ENCODE peak calls at places on chromosomes 2 and 18, in seven cellular contexts. F, J, Y, M, B, G and I are unnamed samples.

GRCh38 chr2:30711646-30712085 is 95.6 kb downstream of the CAPN13 start:
- DNase-seq in M (peak; percentile 95), G (peak; percentile 85), Y (peak; percentile 90), F (peak; percentile 72), B (peak; percentile 85), J (peak; percentile 85), I (peak; percentile 87)

GRCh38 chr2:15050483-15050882 is 418.0 kb downstream of the LRATD1 start:
- DNase-seq in Y (peak; percentile 81), M (no peak), F (no peak), J (no peak), B (no peak), G (no peak), I (no peak)

GRCh38 chr2:214265991-214266489 is 144.8 kb upstream of the VWC2L start:
- DNase-seq in J (no peak), M (no peak), B (no peak), F (no peak), G (no peak), Y (peak; percentile 19), I (no peak)

GRCh38 chr2:198214108-198214736 is 409.8 kb downstream of the PLCL1 start:
- DNase-seq in J (no peak), G (no peak), Y (no peak), M (no peak), B (no peak), F (no peak), I (no peak)

GRCh38 chr2:182716665-182716990 is 571 bp downstream of the DNAJC10 start:
- DNase-seq in F (no peak), J (peak; percentile 20), Y (no peak), M (peak; percentile 19), B (no peak), G (no peak), I (peak; percentile 19)

GRCh38 chr2:27051902-27052645 is 606 bp downstream of the AGBL5 start:
- DNase-seq in Y (no peak), J (no peak), F (peak; percentile 59), G (no peak), B (peak; percentile 87), M (no peak), I (peak; percentile 19)

GRCh38 chr2:198315791-198316190 is 511.4 kb downstream of the PLCL1 start:
- DNase-seq in Y (no peak), B (no peak), J (no peak), G (no peak), F (no peak), M (no peak), I (no peak)

GRCh38 chr2:241858206-241859016 is at the start of gene PDCD1:
- DNase-seq in F (peak; percentile 25), B (peak; percentile 68), J (peak; percentile 19), G (no peak), M (no peak), Y (no peak), I (peak; percentile 70)

GRCh38 chr2:5494212-5494611 is 198.0 kb upstream of the SOX11 start:
- DNase-seq in F (no peak), M (no peak), Y (no peak), G (no peak), B (no peak), J (no peak), I (no peak)

GRCh38 chr18:4017479-4017878 is 437.6 kb downstream of the DLGAP1 start:
- DNase-seq in B (no peak), G (peak; percentile 38), M (no peak), F (no peak), Y (peak; percentile 2), J (no peak), I (no peak)

GRCh38 chr18:42730272-42730671 is 385.2 kb downstream of the RIT2 start:
- DNase-seq in F (no peak), Y (no peak), B (no peak), G (no peak), J (no peak), M (no peak), I (no peak)

GRCh38 chr2:189522435-189523151 is 58.0 kb downstream of the SLC40A1 start:
- DNase-seq in J (no peak), G (no peak), M (peak; percentile 54), B (no peak), F (no peak), Y (no peak), I (no peak)

GRCh38 chr2:7004641-7005040 is 87.4 kb downstream of the RNF144A start:
- DNase-seq in G (no peak), M (no peak), B (no peak), J (no peak), Y (no peak), F (no peak), I (no peak)

GRCh38 chr2:52402128-52402527 is 1365.5 kb upstream of the CHAC2 start:
- DNase-seq in F (no peak), M (peak; percentile 71), Y (no peak), J (no peak), B (no peak), G (no peak), I (peak; percentile 28)

GRCh38 chr2:219433666-219434467 is 776 bp upstream of the SPEG start:
- DNase-seq in M (no peak), Y (peak; percentile 71), G (peak; percentile 69), F (no peak), B (no peak), J (no peak), I (no peak)
- TF ChIP-seq CTCF in M (no peak), Y (peak; percentile 60), G (peak; percentile 72), F (peak; percentile 51), B (no peak), J (peak; percentile 35), I (no peak)

GRCh38 chr2:8684421-8684884 is 2.6 kb downstream of the ID2 start:
- DNase-seq in M (peak; percentile 30), Y (peak; percentile 47), G (peak; percentile 38), F (no peak), B (no peak), J (no peak), I (peak; percentile 78)
- H3K27ac ChIP-seq in M (peak overlapping the region; percentile 81), Y (peak overlapping the region; percentile 69), G (peak overlapping the region; percentile 82), F (peak overlapping the region; percentile 89), B (peak overlapping the region; percentile 74), J (peak overlapping the region; percentile 67), I (peak overlapping the region; percentile 88)

GRCh38 chr18:31170335-31170734 is 7.7 kb upstream of the DSC1 start:
- DNase-seq in M (no peak), G (no peak), B (no peak), F (no peak), J (no peak), Y (no peak), I (no peak)
- TF ChIP-seq CTCF in M (no peak), G (no peak), B (no peak), F (no peak), J (no peak), Y (no peak), I (no peak)

DNA sequence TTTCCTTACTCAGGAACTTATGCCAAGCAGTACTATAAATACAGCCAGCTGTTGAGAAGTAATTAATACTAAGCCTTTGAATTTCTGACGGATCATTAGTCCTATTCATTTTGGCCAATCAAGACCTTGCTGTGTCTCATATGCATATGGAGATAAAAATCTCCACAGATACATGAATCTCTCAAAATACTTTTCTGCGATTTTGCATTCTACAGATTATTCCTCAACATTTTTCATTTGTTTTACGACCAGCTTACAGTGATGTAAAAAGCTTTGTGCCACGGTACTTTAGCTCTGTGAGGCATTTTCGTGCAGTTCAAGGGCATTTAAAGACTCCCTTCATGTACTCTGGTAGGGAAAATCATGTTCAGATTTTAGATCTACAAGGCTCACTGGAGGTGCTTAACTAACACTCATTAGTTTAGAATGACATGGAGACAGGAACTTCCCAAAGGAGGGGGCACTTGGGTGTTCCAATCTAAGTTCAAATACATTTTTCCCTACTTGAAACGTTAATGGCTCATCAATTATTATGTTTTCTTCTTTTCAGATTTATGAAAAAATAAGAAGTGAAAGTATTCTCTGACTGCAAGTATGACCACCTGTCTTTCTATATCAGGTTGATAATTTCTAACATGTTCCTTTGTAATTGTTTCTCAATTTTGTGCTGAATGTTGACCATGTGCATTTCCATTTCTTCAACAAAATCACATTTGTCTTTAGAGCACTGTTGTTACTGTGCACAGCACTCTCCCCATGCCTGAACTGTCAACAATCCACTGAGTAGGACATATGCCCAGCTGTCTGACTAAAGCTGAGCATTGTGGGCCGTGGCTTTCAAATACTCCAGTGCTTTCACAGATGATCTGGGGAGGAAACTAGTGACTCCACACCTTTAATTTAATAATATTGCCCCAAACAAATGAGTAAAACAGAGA is 16.4 kb downstream of the LANCL1 start:
- DNase-seq in B (no peak), G (no peak), Y (no peak), M (no peak), F (no peak), J (no peak), I (no peak)
- H3K27ac ChIP-seq in B (no peak overlapping the region), G (no peak overlapping the region), Y (no peak overlapping the region), M (no peak overlapping the region), F (no peak overlapping the region), J (no peak overlapping the region), I (no peak overlapping the region)